ENCODE peak calls at places on chromosome 16, in six cellular contexts. One of them, this sample, is unnamed. For H3K79me2, the result is how much of the 10 kb centered on the place peaks cover.

GRCh38 chr16:26344976-26345375 is 653.2 kb downstream of the HS3ST4 start:
- DNase-seq in astrocyte: no peak
- DNase-seq in mammary epithelial cell: no peak
- DNase-seq in GM23248: no peak
- DNase-seq in MM.1S: no peak
- DNase-seq in K562: no peak
- DNase-seq in this sample: no peak

GRCh38 chr16:85208181-85208580 is 95.9 kb upstream of the CIBAR2 start:
- DNase-seq in mammary epithelial cell: no peak
- DNase-seq in GM23248: no peak
- DNase-seq in MM.1S: no peak
- DNase-seq in K562: no peak
- DNase-seq in astrocyte: no peak
- DNase-seq in this sample: no peak

GRCh38 chr16:2842340-2843000 is 12.4 kb downstream of the ZG16B start:
- DNase-seq in mammary epithelial cell: no peak
- DNase-seq in K562: peak
- DNase-seq in astrocyte: peak
- DNase-seq in MM.1S: no peak
- DNase-seq in GM23248: peak
- DNase-seq in this sample: peak

GRCh38 chr16:30793508-30794069 is 6.6 kb upstream of the ZNF629 start:
- DNase-seq in astrocyte: no peak
- DNase-seq in MM.1S: no peak
- DNase-seq in GM23248: no peak
- DNase-seq in K562: no peak
- DNase-seq in mammary epithelial cell: no peak
- DNase-seq in this sample: no peak

GRCh38 chr16:50425044-50425443 is 56.3 kb upstream of the BRD7 start:
- DNase-seq in GM23248: no peak
- DNase-seq in mammary epithelial cell: no peak
- DNase-seq in MM.1S: no peak
- DNase-seq in astrocyte: no peak
- DNase-seq in K562: no peak
- DNase-seq in this sample: no peak

GRCh38 chr16:57611184-57611583 is 17.2 kb upstream of the ADGRG1 start:
- DNase-seq in MM.1S: no peak
- DNase-seq in astrocyte: peak
- DNase-seq in K562: no peak
- DNase-seq in GM23248: peak
- DNase-seq in mammary epithelial cell: no peak
- DNase-seq in this sample: no peak

GRCh38 chr16:79902351-79902750 is 301.8 kb upstream of the MAF start:
- DNase-seq in K562: no peak
- DNase-seq in mammary epithelial cell: no peak
- DNase-seq in astrocyte: peak
- DNase-seq in MM.1S: no peak
- DNase-seq in GM23248: no peak
- DNase-seq in this sample: no peak

GRCh38 chr16:4911831-4912422 is 25.0 kb downstream of the PPL start:
- DNase-seq in MM.1S: no peak
- DNase-seq in GM23248: peak
- DNase-seq in K562: no peak
- DNase-seq in astrocyte: peak
- DNase-seq in mammary epithelial cell: peak
- DNase-seq in this sample: no peak

GRCh38 chr16:50303605-50304466 is 37.5 kb downstream of the ADCY7 start:
- DNase-seq in GM23248: no peak
- DNase-seq in astrocyte: peak
- DNase-seq in MM.1S: no peak
- DNase-seq in mammary epithelial cell: no peak
- DNase-seq in K562: no peak
- DNase-seq in this sample: no peak

GRCh38 chr16:53714080-53715050 is 10.4 kb downstream of the FTO start:
- DNase-seq in mammary epithelial cell: no peak
- DNase-seq in K562: no peak
- DNase-seq in GM23248: peak
- DNase-seq in astrocyte: no peak
- DNase-seq in MM.1S: no peak
- DNase-seq in this sample: no peak

GRCh38 chr16:86786338-86786737 is 208.0 kb downstream of the FOXL1 start:
- DNase-seq in MM.1S: no peak
- DNase-seq in K562: no peak
- DNase-seq in astrocyte: no peak
- DNase-seq in mammary epithelial cell: no peak
- DNase-seq in GM23248: no peak
- DNase-seq in this sample: no peak

GRCh38 chr16:88792078-88792550 is 7.1 kb upstream of the PIEZO1 start:
- DNase-seq in MM.1S: no peak
- DNase-seq in mammary epithelial cell: no peak
- DNase-seq in K562: no peak
- DNase-seq in GM23248: peak
- DNase-seq in astrocyte: no peak
- DNase-seq in this sample: no peak

GRCh38 chr16:10868562-10869469 is 8.2 kb upstream of the CIITA start:
- DNase-seq in K562: no peak
- DNase-seq in GM23248: no peak
- DNase-seq in astrocyte: no peak
- DNase-seq in mammary epithelial cell: no peak
- DNase-seq in MM.1S: peak
- DNase-seq in this sample: peak

GRCh38 chr16:8963010-8963824 is 489 bp downstream of the USP7 start:
- DNase-seq in MM.1S: no peak
- DNase-seq in astrocyte: no peak
- DNase-seq in GM23248: peak
- DNase-seq in mammary epithelial cell: no peak
- DNase-seq in K562: no peak
- DNase-seq in this sample: no peak

GRCh38 chr16:15613676-15614075 is 29.3 kb downstream of the MARF1 start:
- DNase-seq in K562: no peak
- DNase-seq in GM23248: no peak
- DNase-seq in mammary epithelial cell: peak
- DNase-seq in MM.1S: no peak
- DNase-seq in astrocyte: no peak
- DNase-seq in this sample: no peak

GRCh38 chr16:89187337-89188063 is 12.8 kb downstream of the SLC22A31 start:
- DNase-seq in MM.1S: no peak
- DNase-seq in K562: peak
- DNase-seq in mammary epithelial cell: no peak
- DNase-seq in GM23248: peak
- DNase-seq in astrocyte: no peak
- DNase-seq in this sample: peak

GRCh38 chr16:57935904-57936303 is 35.0 kb downstream of the CNGB1 start:
- DNase-seq in K562: no peak
- DNase-seq in mammary epithelial cell: no peak
- DNase-seq in astrocyte: no peak
- DNase-seq in GM23248: no peak
- DNase-seq in MM.1S: no peak
- DNase-seq in this sample: no peak

GRCh38 chr16:10616744-10617640 is 36.6 kb upstream of the EMP2 start:
- DNase-seq in K562: no peak
- DNase-seq in mammary epithelial cell: peak
- DNase-seq in MM.1S: no peak
- DNase-seq in GM23248: peak
- DNase-seq in astrocyte: peak
- DNase-seq in this sample: no peak

GRCh38 chr16:8712589-8713361 is 38.4 kb downstream of the ABAT start:
- DNase-seq in MM.1S: no peak
- DNase-seq in astrocyte: no peak
- DNase-seq in GM23248: no peak
- DNase-seq in mammary epithelial cell: no peak
- DNase-seq in K562: peak
- DNase-seq in this sample: no peak

GRCh38 chr16:89341274-89341673 is 123.8 kb downstream of the ZNF778 start:
- DNase-seq in MM.1S: no peak
- DNase-seq in astrocyte: no peak
- DNase-seq in K562: no peak
- DNase-seq in GM23248: no peak
- DNase-seq in mammary epithelial cell: no peak
- DNase-seq in this sample: no peak

GRCh38 chr16:66741971-66742396 is 9.4 kb downstream of the DYNC1LI2 start:
- DNase-seq in MM.1S: no peak
- DNase-seq in astrocyte: peak
- DNase-seq in mammary epithelial cell: no peak
- DNase-seq in GM23248: peak
- DNase-seq in K562: no peak
- DNase-seq in this sample: no peak

GRCh38 chr16:86503830-86504229 is 6.5 kb upstream of the FOXF1 start:
- DNase-seq in astrocyte: no peak
- DNase-seq in MM.1S: no peak
- DNase-seq in K562: no peak
- DNase-seq in mammary epithelial cell: no peak
- DNase-seq in GM23248: no peak
- DNase-seq in this sample: no peak

GRCh38 chr16:19872179-19872863 is 12.3 kb downstream of the GPRC5B start:
- DNase-seq in GM23248: no peak
- DNase-seq in mammary epithelial cell: no peak
- DNase-seq in astrocyte: no peak
- DNase-seq in K562: no peak
- DNase-seq in MM.1S: no peak
- DNase-seq in this sample: no peak

GRCh38 chr16:19875900-19876299 is 8.7 kb downstream of the GPRC5B start:
- DNase-seq in MM.1S: no peak
- DNase-seq in mammary epithelial cell: no peak
- DNase-seq in K562: no peak
- DNase-seq in GM23248: no peak
- DNase-seq in astrocyte: no peak
- DNase-seq in this sample: no peak

GRCh38 chr16:19872935-19873334 is 11.7 kb downstream of the GPRC5B start:
- DNase-seq in MM.1S: no peak
- DNase-seq in astrocyte: no peak
- DNase-seq in GM23248: no peak
- DNase-seq in K562: no peak
- DNase-seq in mammary epithelial cell: no peak
- DNase-seq in this sample: no peak

GRCh38 chr16:19874816-19875546 is 9.7 kb downstream of the GPRC5B start:
- DNase-seq in GM23248: no peak
- DNase-seq in K562: no peak
- DNase-seq in mammary epithelial cell: no peak
- DNase-seq in astrocyte: no peak
- DNase-seq in MM.1S: no peak
- DNase-seq in this sample: no peak

GRCh38 chr16:19874026-19874425 is 10.6 kb downstream of the GPRC5B start:
- DNase-seq in K562: no peak
- DNase-seq in MM.1S: no peak
- DNase-seq in astrocyte: no peak
- DNase-seq in mammary epithelial cell: no peak
- DNase-seq in GM23248: no peak
- DNase-seq in this sample: no peak
- H3K79me2 ChIP-seq in K562: under half
- H3K79me2 ChIP-seq in MM.1S: under half
- H3K79me2 ChIP-seq in astrocyte: under half
- H3K79me2 ChIP-seq in mammary epithelial cell: under half
- H3K79me2 ChIP-seq in GM23248: under half
- H3K79me2 ChIP-seq in this sample: under half

DNA sequence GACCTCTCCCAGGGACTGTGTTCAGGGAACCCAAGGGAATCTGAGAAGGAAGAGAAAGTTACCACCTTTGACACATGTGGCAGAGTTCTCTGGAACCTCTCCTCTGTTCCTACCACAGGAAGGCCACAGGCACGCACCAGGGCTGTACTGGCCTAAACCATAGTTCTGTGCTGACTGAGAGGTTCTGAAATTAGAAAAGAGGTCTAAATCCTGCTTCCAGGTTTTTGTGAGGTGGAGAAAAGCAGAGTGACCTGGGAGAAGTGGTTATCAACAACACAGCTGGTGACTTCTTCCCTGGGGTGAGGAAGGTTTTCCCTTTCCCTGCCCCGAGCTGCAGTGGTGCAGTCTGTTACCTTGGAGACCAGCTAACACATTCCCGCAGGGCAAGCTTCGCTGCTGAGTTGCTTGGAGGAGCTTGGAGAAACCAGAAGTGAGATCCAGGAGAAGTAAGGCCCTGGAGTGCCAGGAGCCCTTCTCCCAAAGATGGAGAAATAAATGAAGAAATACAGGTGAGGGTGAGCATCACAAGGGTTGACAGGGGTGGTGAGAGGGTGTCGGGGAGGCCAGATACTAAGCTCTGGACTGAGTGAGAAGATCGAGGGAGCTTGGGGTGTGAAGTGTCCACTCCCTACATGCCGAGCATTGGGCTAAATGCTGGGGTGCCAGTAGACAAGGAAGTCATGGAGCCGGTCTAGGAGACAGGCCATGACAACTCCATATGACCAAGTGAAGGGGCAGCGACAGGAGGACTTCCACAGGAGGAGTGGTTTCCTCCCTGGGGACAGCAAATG is at the start of gene VWA3A:
- DNase-seq in K562: no peak
- DNase-seq in MM.1S: no peak
- DNase-seq in astrocyte: peak
- DNase-seq in GM23248: peak
- DNase-seq in mammary epithelial cell: no peak
- DNase-seq in this sample: no peak
- H2AFZ ChIP-seq in K562: no peak
- H2AFZ ChIP-seq in MM.1S: no peak
- H2AFZ ChIP-seq in astrocyte: peak
- H2AFZ ChIP-seq in GM23248: no peak
- H2AFZ ChIP-seq in mammary epithelial cell: no peak
- H2AFZ ChIP-seq in this sample: no peak

GRCh38 chr16:72989203-72989991 is 58.5 kb downstream of the ZFHX3 start:
- DNase-seq in astrocyte: peak
- DNase-seq in GM23248: peak
- DNase-seq in mammary epithelial cell: peak
- DNase-seq in MM.1S: no peak
- DNase-seq in K562: no peak
- DNase-seq in this sample: no peak
- H3K4me2 ChIP-seq in astrocyte: peak
- H3K4me2 ChIP-seq in GM23248: peak
- H3K4me2 ChIP-seq in mammary epithelial cell: peak
- H3K4me2 ChIP-seq in MM.1S: no peak
- H3K4me2 ChIP-seq in K562: no peak
- H3K4me2 ChIP-seq in this sample: no peak

DNA sequence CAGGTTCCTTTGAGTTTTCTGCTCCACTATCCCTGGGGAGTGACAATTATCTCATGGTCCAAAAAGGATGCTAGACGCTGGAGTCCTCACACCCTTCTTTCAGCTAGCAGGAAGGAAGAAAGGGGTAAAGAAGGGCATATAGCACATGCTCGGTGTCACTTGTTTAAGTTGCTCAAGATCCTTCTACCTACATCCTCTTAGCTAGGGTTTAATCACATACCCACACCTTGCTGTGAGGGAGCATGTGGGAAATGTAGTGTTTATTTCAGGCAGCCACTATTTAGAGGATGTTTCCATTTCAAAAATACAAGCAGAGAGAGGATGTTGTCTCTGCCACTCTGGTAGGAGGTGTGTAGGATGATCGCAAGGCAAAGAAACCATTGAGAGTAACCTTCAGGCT is 4.5 kb downstream of the PRKCB start:
- DNase-seq in mammary epithelial cell: no peak
- DNase-seq in GM23248: no peak
- DNase-seq in K562: no peak
- DNase-seq in MM.1S: no peak
- DNase-seq in astrocyte: no peak
- DNase-seq in this sample: no peak
- H3K79me2 ChIP-seq in mammary epithelial cell: under half
- H3K79me2 ChIP-seq in GM23248: under half
- H3K79me2 ChIP-seq in K562: half or more
- H3K79me2 ChIP-seq in MM.1S: under half
- H3K79me2 ChIP-seq in astrocyte: under half
- H3K79me2 ChIP-seq in this sample: under half